ENCODE peak calls at places on chromosomes 11 and 22, in ten cellular contexts. One of them, this sample, is unnamed.

GRCh38 chr11:125701858-125702621 is 21.4 kb upstream of the ACRV1 start:
- DNase-seq in uterus: no peak
- DNase-seq in fibroblast of lung: no peak
- DNase-seq in cardiac muscle cell: no peak
- DNase-seq in GM23338: peak
- DNase-seq in right atrium auricular region: no peak
- DNase-seq in SK-N-MC: no peak
- DNase-seq in Karpas-422: no peak
- DNase-seq in kidney: no peak
- DNase-seq in transverse colon: no peak
- DNase-seq in this sample: no peak

GRCh38 chr11:69921429-69922014 is 102.3 kb upstream of the FGF3 start:
- DNase-seq in uterus: peak
- DNase-seq in fibroblast of lung: no peak
- DNase-seq in cardiac muscle cell: no peak
- DNase-seq in GM23338: no peak
- DNase-seq in right atrium auricular region: no peak
- DNase-seq in SK-N-MC: no peak
- DNase-seq in Karpas-422: no peak
- DNase-seq in kidney: peak
- DNase-seq in transverse colon: no peak
- DNase-seq in this sample: peak

GRCh38 chr22:44741929-44742328 is 10.4 kb upstream of the ARHGAP8 start:
- DNase-seq in uterus: no peak
- DNase-seq in fibroblast of lung: no peak
- DNase-seq in cardiac muscle cell: no peak
- DNase-seq in GM23338: no peak
- DNase-seq in right atrium auricular region: no peak
- DNase-seq in SK-N-MC: no peak
- DNase-seq in Karpas-422: no peak
- DNase-seq in kidney: no peak
- DNase-seq in transverse colon: peak
- DNase-seq in this sample: no peak

GRCh38 chr11:126366064-126366822 is 10.8 kb downstream of the ST3GAL4 start:
- DNase-seq in uterus: peak
- DNase-seq in fibroblast of lung: no peak
- DNase-seq in cardiac muscle cell: no peak
- DNase-seq in GM23338: peak
- DNase-seq in right atrium auricular region: no peak
- DNase-seq in SK-N-MC: no peak
- DNase-seq in Karpas-422: no peak
- DNase-seq in kidney: peak
- DNase-seq in transverse colon: no peak
- DNase-seq in this sample: no peak

GRCh38 chr11:2314525-2315394 is 12.9 kb downstream of the TSPAN32 start:
- DNase-seq in uterus: peak
- DNase-seq in fibroblast of lung: peak
- DNase-seq in cardiac muscle cell: peak
- DNase-seq in GM23338: no peak
- DNase-seq in right atrium auricular region: peak
- DNase-seq in SK-N-MC: no peak
- DNase-seq in Karpas-422: no peak
- DNase-seq in kidney: peak
- DNase-seq in transverse colon: peak
- DNase-seq in this sample: no peak

GRCh38 chr11:69280994-69281393 is 13.0 kb upstream of the MYEOV start:
- DNase-seq in uterus: no peak
- DNase-seq in fibroblast of lung: peak
- DNase-seq in cardiac muscle cell: no peak
- DNase-seq in GM23338: no peak
- DNase-seq in right atrium auricular region: peak
- DNase-seq in SK-N-MC: no peak
- DNase-seq in Karpas-422: no peak
- DNase-seq in kidney: peak
- DNase-seq in transverse colon: no peak
- DNase-seq in this sample: no peak

GRCh38 chr11:2580061-2580421 is 119.8 kb downstream of the KCNQ1OT1 start:
- DNase-seq in uterus: no peak
- DNase-seq in fibroblast of lung: no peak
- DNase-seq in cardiac muscle cell: no peak
- DNase-seq in GM23338: no peak
- DNase-seq in right atrium auricular region: no peak
- DNase-seq in SK-N-MC: no peak
- DNase-seq in Karpas-422: no peak
- DNase-seq in kidney: peak
- DNase-seq in transverse colon: no peak
- DNase-seq in this sample: no peak

GRCh38 chr11:27201454-27202302 is 161.1 kb downstream of the BBOX1 start:
- DNase-seq in uterus: peak
- DNase-seq in fibroblast of lung: peak
- DNase-seq in cardiac muscle cell: peak
- DNase-seq in GM23338: peak
- DNase-seq in right atrium auricular region: peak
- DNase-seq in SK-N-MC: peak
- DNase-seq in Karpas-422: no peak
- DNase-seq in kidney: peak
- DNase-seq in transverse colon: peak
- DNase-seq in this sample: no peak

GRCh38 chr11:79244805-79245197 is 196.0 kb downstream of the TENM4 start:
- DNase-seq in uterus: no peak
- DNase-seq in fibroblast of lung: no peak
- DNase-seq in cardiac muscle cell: no peak
- DNase-seq in GM23338: no peak
- DNase-seq in right atrium auricular region: no peak
- DNase-seq in SK-N-MC: no peak
- DNase-seq in Karpas-422: no peak
- DNase-seq in kidney: no peak
- DNase-seq in transverse colon: no peak
- DNase-seq in this sample: no peak

GRCh38 chr11:79242616-79243015 is 198.2 kb downstream of the TENM4 start:
- DNase-seq in uterus: no peak
- DNase-seq in fibroblast of lung: peak
- DNase-seq in cardiac muscle cell: no peak
- DNase-seq in GM23338: no peak
- DNase-seq in right atrium auricular region: no peak
- DNase-seq in SK-N-MC: no peak
- DNase-seq in Karpas-422: no peak
- DNase-seq in kidney: no peak
- DNase-seq in transverse colon: no peak
- DNase-seq in this sample: no peak

GRCh38 chr11:79244175-79244804 is 196.5 kb downstream of the TENM4 start:
- DNase-seq in uterus: peak
- DNase-seq in fibroblast of lung: peak
- DNase-seq in cardiac muscle cell: no peak
- DNase-seq in GM23338: no peak
- DNase-seq in right atrium auricular region: no peak
- DNase-seq in SK-N-MC: no peak
- DNase-seq in Karpas-422: no peak
- DNase-seq in kidney: no peak
- DNase-seq in transverse colon: no peak
- DNase-seq in this sample: no peak

GRCh38 chr11:79241842-79242241 is 199.0 kb downstream of the TENM4 start:
- DNase-seq in uterus: no peak
- DNase-seq in fibroblast of lung: no peak
- DNase-seq in cardiac muscle cell: no peak
- DNase-seq in GM23338: no peak
- DNase-seq in right atrium auricular region: no peak
- DNase-seq in SK-N-MC: no peak
- DNase-seq in Karpas-422: no peak
- DNase-seq in kidney: no peak
- DNase-seq in transverse colon: no peak
- DNase-seq in this sample: no peak

DNA sequence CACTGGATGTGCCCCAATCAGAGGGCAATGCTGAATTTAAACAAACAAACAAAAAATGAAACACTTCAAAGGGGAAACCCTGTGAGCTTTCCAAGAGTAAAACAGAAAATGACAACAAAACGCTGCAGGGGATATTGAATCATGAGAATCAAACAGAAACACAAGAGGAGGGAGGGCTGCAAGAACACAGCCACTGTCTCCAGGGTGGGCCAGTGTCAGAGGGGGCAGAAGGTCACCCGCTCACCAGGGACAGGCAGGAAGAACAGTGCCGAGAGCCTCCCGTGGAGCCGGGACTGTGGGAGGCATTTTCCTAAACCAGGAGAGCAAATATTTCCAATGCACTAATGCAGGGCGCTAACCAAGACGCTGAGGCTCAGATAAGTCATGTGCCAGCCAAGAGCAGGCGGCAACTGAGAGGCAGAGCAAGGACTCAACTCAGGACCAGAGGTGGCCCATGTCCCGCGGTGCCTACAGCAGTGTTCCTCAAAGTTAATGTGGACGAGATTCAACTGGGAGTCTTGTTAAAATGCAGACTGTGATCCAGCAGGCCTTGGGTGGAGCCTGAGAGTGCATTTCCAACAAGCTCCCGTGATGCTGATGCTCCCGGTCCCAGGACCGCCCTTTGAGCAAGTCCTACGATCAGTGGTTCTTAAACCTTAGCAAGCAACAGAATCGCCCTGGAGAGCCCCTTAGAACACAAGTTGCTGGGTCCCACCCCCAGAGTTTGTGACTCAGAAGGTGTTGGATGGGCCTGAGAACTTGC is 197.2 kb downstream of the TENM4 start:
- DNase-seq in uterus: peak
- DNase-seq in fibroblast of lung: no peak
- DNase-seq in cardiac muscle cell: no peak
- DNase-seq in GM23338: no peak
- DNase-seq in right atrium auricular region: no peak
- DNase-seq in SK-N-MC: no peak
- DNase-seq in Karpas-422: no peak
- DNase-seq in kidney: no peak
- DNase-seq in transverse colon: no peak
- DNase-seq in this sample: no peak
- H3K27ac ChIP-seq in uterus: no peak
- H3K27ac ChIP-seq in fibroblast of lung: peak
- H3K27ac ChIP-seq in cardiac muscle cell: no peak
- H3K27ac ChIP-seq in GM23338: no peak
- H3K27ac ChIP-seq in right atrium auricular region: peak
- H3K27ac ChIP-seq in SK-N-MC: no peak
- H3K27ac ChIP-seq in Karpas-422: no peak
- H3K27ac ChIP-seq in kidney: no peak
- H3K27ac ChIP-seq in transverse colon: no peak
- H3K27ac ChIP-seq in this sample: no peak

DNA sequence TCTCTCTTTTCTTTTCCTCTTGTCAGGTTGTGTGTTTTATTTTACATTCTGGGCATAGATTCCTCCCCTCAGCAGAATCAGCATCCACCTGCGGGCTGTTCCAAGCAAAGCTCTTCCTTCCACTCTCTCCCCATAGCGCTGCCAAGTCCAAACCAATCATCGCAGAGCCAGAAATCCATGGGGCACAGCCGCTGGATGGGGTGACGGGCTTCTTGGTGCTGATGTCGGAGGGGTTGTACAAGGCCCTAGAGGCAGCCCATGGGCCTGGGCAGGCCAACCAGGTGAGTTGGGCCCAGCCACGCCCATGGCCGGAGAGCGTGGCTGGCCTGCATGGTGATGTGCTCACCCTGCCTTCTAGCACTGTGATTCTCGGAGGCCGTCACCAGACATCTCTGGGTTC is 22.1 kb downstream of the TAB1 start:
- DNase-seq in uterus: no peak
- DNase-seq in fibroblast of lung: no peak
- DNase-seq in cardiac muscle cell: no peak
- DNase-seq in GM23338: no peak
- DNase-seq in right atrium auricular region: no peak
- DNase-seq in SK-N-MC: no peak
- DNase-seq in Karpas-422: no peak
- DNase-seq in kidney: peak
- DNase-seq in transverse colon: no peak
- DNase-seq in this sample: no peak
- H3K4me3 ChIP-seq in uterus: no peak
- H3K4me3 ChIP-seq in fibroblast of lung: no peak
- H3K4me3 ChIP-seq in cardiac muscle cell: no peak
- H3K4me3 ChIP-seq in GM23338: no peak
- H3K4me3 ChIP-seq in right atrium auricular region: no peak
- H3K4me3 ChIP-seq in SK-N-MC: no peak
- H3K4me3 ChIP-seq in Karpas-422: no peak
- H3K4me3 ChIP-seq in kidney: no peak
- H3K4me3 ChIP-seq in transverse colon: no peak
- H3K4me3 ChIP-seq in this sample: no peak

GRCh38 chr11:693887-694562 is 997 bp downstream of the DEAF1 start:
- DNase-seq in uterus: peak
- DNase-seq in fibroblast of lung: no peak
- DNase-seq in cardiac muscle cell: no peak
- DNase-seq in GM23338: no peak
- DNase-seq in right atrium auricular region: no peak
- DNase-seq in SK-N-MC: no peak
- DNase-seq in Karpas-422: no peak
- DNase-seq in kidney: peak
- DNase-seq in transverse colon: peak
- DNase-seq in this sample: peak

GRCh38 chr11:692824-693414 is 2.1 kb downstream of the DEAF1 start:
- DNase-seq in uterus: no peak
- DNase-seq in fibroblast of lung: peak
- DNase-seq in cardiac muscle cell: no peak
- DNase-seq in GM23338: no peak
- DNase-seq in right atrium auricular region: no peak
- DNase-seq in SK-N-MC: no peak
- DNase-seq in Karpas-422: no peak
- DNase-seq in kidney: no peak
- DNase-seq in transverse colon: no peak
- DNase-seq in this sample: peak

GRCh38 chr11:693415-693831 is 1.6 kb downstream of the DEAF1 start:
- DNase-seq in uterus: no peak
- DNase-seq in fibroblast of lung: peak
- DNase-seq in cardiac muscle cell: no peak
- DNase-seq in GM23338: no peak
- DNase-seq in right atrium auricular region: no peak
- DNase-seq in SK-N-MC: no peak
- DNase-seq in Karpas-422: peak
- DNase-seq in kidney: no peak
- DNase-seq in transverse colon: no peak
- DNase-seq in this sample: no peak

GRCh38 chr11:690738-691633 is 4.0 kb downstream of the DEAF1 start:
- DNase-seq in uterus: no peak
- DNase-seq in fibroblast of lung: no peak
- DNase-seq in cardiac muscle cell: no peak
- DNase-seq in GM23338: no peak
- DNase-seq in right atrium auricular region: no peak
- DNase-seq in SK-N-MC: no peak
- DNase-seq in Karpas-422: no peak
- DNase-seq in kidney: no peak
- DNase-seq in transverse colon: peak
- DNase-seq in this sample: no peak

GRCh38 chr11:691710-692590 is 3.1 kb downstream of the DEAF1 start:
- DNase-seq in uterus: no peak
- DNase-seq in fibroblast of lung: no peak
- DNase-seq in cardiac muscle cell: no peak
- DNase-seq in GM23338: no peak
- DNase-seq in right atrium auricular region: no peak
- DNase-seq in SK-N-MC: no peak
- DNase-seq in Karpas-422: no peak
- DNase-seq in kidney: no peak
- DNase-seq in transverse colon: no peak
- DNase-seq in this sample: no peak
- H3K27ac ChIP-seq in uterus: no peak
- H3K27ac ChIP-seq in fibroblast of lung: no peak
- H3K27ac ChIP-seq in cardiac muscle cell: no peak
- H3K27ac ChIP-seq in GM23338: no peak
- H3K27ac ChIP-seq in right atrium auricular region: no peak
- H3K27ac ChIP-seq in SK-N-MC: no peak
- H3K27ac ChIP-seq in Karpas-422: no peak
- H3K27ac ChIP-seq in kidney: no peak
- H3K27ac ChIP-seq in transverse colon: no peak
- H3K27ac ChIP-seq in this sample: peak

GRCh38 chr22:26673485-26673884 is 16.1 kb downstream of the MIAT start:
- DNase-seq in uterus: no peak
- DNase-seq in fibroblast of lung: peak
- DNase-seq in cardiac muscle cell: no peak
- DNase-seq in GM23338: no peak
- DNase-seq in right atrium auricular region: no peak
- DNase-seq in SK-N-MC: no peak
- DNase-seq in Karpas-422: peak
- DNase-seq in kidney: no peak
- DNase-seq in transverse colon: peak
- DNase-seq in this sample: no peak

GRCh38 chr22:26672060-26672471 is 14.7 kb downstream of the MIAT start:
- DNase-seq in uterus: no peak
- DNase-seq in fibroblast of lung: no peak
- DNase-seq in cardiac muscle cell: no peak
- DNase-seq in GM23338: no peak
- DNase-seq in right atrium auricular region: no peak
- DNase-seq in SK-N-MC: no peak
- DNase-seq in Karpas-422: no peak
- DNase-seq in kidney: no peak
- DNase-seq in transverse colon: peak
- DNase-seq in this sample: peak

GRCh38 chr22:26672590-26673468 is 15.4 kb downstream of the MIAT start:
- DNase-seq in uterus: peak
- DNase-seq in fibroblast of lung: peak
- DNase-seq in cardiac muscle cell: peak
- DNase-seq in GM23338: peak
- DNase-seq in right atrium auricular region: peak
- DNase-seq in SK-N-MC: peak
- DNase-seq in Karpas-422: peak
- DNase-seq in kidney: peak
- DNase-seq in transverse colon: peak
- DNase-seq in this sample: peak

GRCh38 chr22:26670459-26670858 is 13.1 kb downstream of the MIAT start:
- DNase-seq in uterus: no peak
- DNase-seq in fibroblast of lung: no peak
- DNase-seq in cardiac muscle cell: no peak
- DNase-seq in GM23338: no peak
- DNase-seq in right atrium auricular region: no peak
- DNase-seq in SK-N-MC: no peak
- DNase-seq in Karpas-422: peak
- DNase-seq in kidney: no peak
- DNase-seq in transverse colon: no peak
- DNase-seq in this sample: no peak

GRCh38 chr22:26671317-26672059 is 14.1 kb downstream of the MIAT start:
- DNase-seq in uterus: peak
- DNase-seq in fibroblast of lung: no peak
- DNase-seq in cardiac muscle cell: no peak
- DNase-seq in GM23338: peak
- DNase-seq in right atrium auricular region: no peak
- DNase-seq in SK-N-MC: no peak
- DNase-seq in Karpas-422: peak
- DNase-seq in kidney: no peak
- DNase-seq in transverse colon: peak
- DNase-seq in this sample: peak
- H3K4me3 ChIP-seq in uterus: no peak
- H3K4me3 ChIP-seq in fibroblast of lung: no peak
- H3K4me3 ChIP-seq in cardiac muscle cell: no peak
- H3K4me3 ChIP-seq in GM23338: peak
- H3K4me3 ChIP-seq in right atrium auricular region: no peak
- H3K4me3 ChIP-seq in SK-N-MC: no peak
- H3K4me3 ChIP-seq in Karpas-422: peak
- H3K4me3 ChIP-seq in kidney: no peak
- H3K4me3 ChIP-seq in transverse colon: no peak
- H3K4me3 ChIP-seq in this sample: peak